ENCODE peak calls at places on chromosomes 7 and 10, in four cellular contexts. Y is nephron progenitor cell, J is choroid plexus epithelial cell, W is kidney epithelial cell. P is an unnamed sample.

GRCh38 chr7:144379791-144380384 is 23.6 kb downstream of the NOBOX start:
- DNase-seq in J (no peak), W (no peak), Y (no peak), P (no peak)

GRCh38 chr10:33862706-33863105 is 528.2 kb upstream of the NRP1 start:
- DNase-seq in W (no peak), J (no peak), Y (no peak), P (no peak)

GRCh38 chr7:78787854-78788253 is 665.6 kb downstream of the MAGI2 start:
- DNase-seq in Y (no peak), J (no peak), W (no peak), P (no peak)

GRCh38 chr10:98320476-98321202 is 52.6 kb upstream of the LOXL4 start:
- DNase-seq in Y (no peak), J (no peak), W (no peak), P (no peak)

GRCh38 chr10:77087406-77087805 is 550.2 kb downstream of the KCNMA1 start:
- DNase-seq in J (no peak), W (no peak), Y (no peak), P (no peak)

GRCh38 chr7:88217675-88218427 is 2.0 kb downstream of the SRI start:
- DNase-seq in W (no peak), Y (no peak), J (no peak), P (no peak)

GRCh38 chr10:32054087-32054486 is 2.1 kb downstream of the KIF5B start:
- DNase-seq in W (no peak), J (peak), Y (no peak), P (peak)

GRCh38 chr10:77756319-77757232 is 119.0 kb upstream of the KCNMA1 start:
- DNase-seq in Y (peak), W (no peak), J (peak), P (peak)

GRCh38 chr7:106284516-106285050 is at the start of gene NAMPT:
- DNase-seq in W (no peak), Y (peak), J (no peak), P (no peak)

GRCh38 chr7:13998866-13999265 is 9.4 kb upstream of the ETV1 start:
- DNase-seq in W (no peak), J (no peak), Y (no peak), P (no peak)

GRCh38 chr10:13717936-13718772 is 131.4 kb downstream of the PRPF18 start:
- DNase-seq in Y (no peak), J (peak), W (peak), P (peak)

GRCh38 chr7:76257973-76258372 is 44.5 kb upstream of the HSPB1 start:
- DNase-seq in J (no peak), W (no peak), Y (peak), P (no peak)

GRCh38 chr10:1939016-1939415 is 201.7 kb upstream of the ADARB2 start:
- DNase-seq in J (no peak), W (no peak), Y (no peak), P (no peak)

GRCh38 chr10:105797234-105797890 is 1156.3 kb downstream of the SORCS3 start:
- DNase-seq in Y (no peak), W (peak), J (peak), P (no peak)

GRCh38 chr10:91287912-91288311 is 67.4 kb downstream of the PCGF5 start:
- DNase-seq in Y (no peak), J (no peak), W (no peak), P (no peak)

GRCh38 chr7:28093617-28094232 is 86.9 kb downstream of the JAZF1 start:
- DNase-seq in Y (peak), W (no peak), J (peak), P (peak)

GRCh38 chr7:152462995-152463713 is 27.4 kb upstream of the KMT2C start:
- DNase-seq in W (no peak), J (peak), Y (peak), P (peak)

GRCh38 chr10:126013489-126014281 is 117.3 kb downstream of the FANK1 start:
- DNase-seq in W (peak), J (peak), Y (no peak), P (peak)

GRCh38 chr7:122802211-122802833 is 83.9 kb downstream of the CADPS2 start:
- DNase-seq in Y (no peak), J (peak), W (no peak), P (no peak)

GRCh38 chr7:18177815-18178660 is 150.4 kb upstream of the PRPS1L1 start:
- DNase-seq in J (peak), Y (no peak), W (no peak), P (peak)

GRCh38 chr7:4631664-4632171 is 50.4 kb upstream of the FOXK1 start:
- DNase-seq in W (peak), J (peak), Y (peak), P (peak)

GRCh38 chr10:119270893-119271361 is 63.6 kb downstream of the GRK5 start:
- DNase-seq in W (no peak), J (peak), Y (no peak), P (peak)

GRCh38 chr10:102627446-102628293 is 16.6 kb upstream of the TRIM8 start:
- DNase-seq in Y (peak), J (peak), W (no peak), P (peak)

GRCh38 chr7:140525741-140526140 is 46.4 kb upstream of the MKRN1 start:
- DNase-seq in J (no peak), Y (no peak), W (no peak), P (peak)

GRCh38 chr7:33039257-33039904 is 23.2 kb downstream of the NT5C3A start:
- DNase-seq in J (peak), Y (no peak), W (no peak), P (peak)

GRCh38 chr10:72186633-72187330 is 29.0 kb upstream of the ANAPC16 start:
- DNase-seq in J (peak), Y (no peak), W (no peak), P (peak)

GRCh38 chr7:47720141-47720906 is 138.4 kb upstream of the TNS3 start:
- DNase-seq in W (no peak), Y (no peak), J (peak), P (peak)

GRCh38 chr7:80842479-80842797 is 76.4 kb downstream of the SEMA3C start:
- DNase-seq in J (no peak), W (no peak), Y (no peak), P (no peak)

GRCh38 chr7:26398436-26399308 is 107.0 kb downstream of the SNX10 start:
- DNase-seq in Y (peak), J (peak), W (no peak), P (peak)

GRCh38 chr10:87878664-87879459 is 15.4 kb downstream of the PTEN start:
- DNase-seq in Y (no peak), W (no peak), J (peak), P (no peak)

GRCh38 chr10:113071446-113071845 is 121.4 kb downstream of the TCF7L2 start:
- DNase-seq in Y (no peak), W (no peak), J (no peak), P (peak)

GRCh38 chr10:46297406-46298204 is 10.8 kb downstream of the ANTXRL start:
- DNase-seq in J (no peak), Y (no peak), W (no peak), P (no peak)

GRCh38 chr7:6407434-6407833 is 40.3 kb downstream of the DAGLB start:
- DNase-seq in W (no peak), J (no peak), Y (no peak), P (no peak)

GRCh38 chr7:8176370-8177081 is 85.4 kb downstream of the ICA1 start:
- DNase-seq in J (no peak), Y (no peak), W (no peak), P (no peak)

GRCh38 chr7:140007051-140007690 is 55.6 kb downstream of the PARP12 start:
- DNase-seq in Y (no peak), W (no peak), J (no peak), P (no peak)

GRCh38 chr10:79038841-79039201 is 29.9 kb upstream of the ZMIZ1 start:
- DNase-seq in W (no peak), J (peak), Y (peak), P (no peak)

GRCh38 chr7:74174606-74175082 is 488 bp downstream of the EIF4H start:
- DNase-seq in W (no peak), J (peak), Y (peak), P (peak)
- TF ChIP-seq CTCF in W (peak), J (peak), Y (no peak), P (peak)

DNA sequence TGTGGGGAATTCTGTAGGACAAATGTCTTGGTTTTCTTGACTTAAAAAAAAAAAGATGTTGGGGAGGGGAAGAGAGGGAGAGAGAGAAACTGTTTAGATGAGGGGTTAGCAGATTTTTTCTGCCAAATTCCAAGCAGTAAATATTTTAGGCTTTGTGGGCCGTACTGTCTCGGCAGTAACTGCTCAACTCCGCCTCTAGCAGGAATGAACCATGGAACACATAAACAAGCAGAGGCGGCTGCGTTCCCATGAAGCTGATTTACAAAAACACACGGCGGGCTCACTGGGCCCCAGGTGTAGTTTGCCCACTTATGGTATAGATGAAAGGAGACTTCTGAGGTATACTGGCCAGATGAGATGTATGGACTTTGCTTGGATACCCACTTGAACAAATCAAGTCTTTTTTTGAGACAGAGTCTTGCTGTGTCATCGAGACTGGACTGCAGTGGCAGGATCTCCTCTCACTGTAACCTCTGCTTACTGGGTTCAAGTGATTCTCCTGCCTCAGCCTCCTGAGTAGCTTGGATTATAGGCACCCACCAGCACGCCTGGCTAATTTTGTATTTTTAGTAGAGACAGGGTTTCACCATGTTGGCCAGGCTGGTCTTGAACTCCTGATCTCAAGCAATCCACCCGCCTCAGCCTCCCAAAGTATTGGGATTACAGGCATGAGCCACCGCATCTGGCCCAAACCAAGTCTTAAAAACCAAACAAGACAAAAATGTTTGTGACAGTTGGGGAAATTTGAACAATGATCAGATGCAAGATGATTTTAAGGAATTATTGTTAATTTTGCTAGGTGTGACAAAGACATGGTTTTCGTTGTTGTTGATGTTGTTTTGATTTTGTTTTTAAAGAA is 9.7 kb upstream of the ADAMTS14 start:
- DNase-seq in W (no peak), J (peak), Y (no peak), P (no peak)
- TF ChIP-seq CTCF in W (no peak), J (no peak), Y (no peak), P (no peak)

DNA sequence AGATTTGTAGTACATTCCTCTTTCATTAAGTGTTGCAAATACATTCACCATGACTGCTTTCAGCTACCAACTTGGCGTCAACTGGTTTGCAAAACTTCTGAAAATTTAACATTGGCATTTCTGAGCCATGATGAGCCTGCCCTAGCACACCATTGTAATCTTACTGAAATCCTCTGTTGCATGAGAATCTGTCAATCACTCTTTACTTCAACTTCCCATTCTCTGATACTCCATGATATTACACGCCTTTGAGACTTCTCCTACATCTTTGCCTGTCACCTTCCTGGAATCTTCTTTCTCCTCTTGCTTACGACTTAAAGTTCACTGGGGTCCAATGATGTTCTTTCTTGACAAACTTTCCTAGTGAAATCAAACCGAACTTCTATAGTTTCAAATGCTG is 32.2 kb downstream of the EBLN1 start:
- DNase-seq in Y (no peak), J (peak), W (no peak), P (no peak)
- TF ChIP-seq CTCF in Y (no peak), J (no peak), W (no peak), P (no peak)

DNA sequence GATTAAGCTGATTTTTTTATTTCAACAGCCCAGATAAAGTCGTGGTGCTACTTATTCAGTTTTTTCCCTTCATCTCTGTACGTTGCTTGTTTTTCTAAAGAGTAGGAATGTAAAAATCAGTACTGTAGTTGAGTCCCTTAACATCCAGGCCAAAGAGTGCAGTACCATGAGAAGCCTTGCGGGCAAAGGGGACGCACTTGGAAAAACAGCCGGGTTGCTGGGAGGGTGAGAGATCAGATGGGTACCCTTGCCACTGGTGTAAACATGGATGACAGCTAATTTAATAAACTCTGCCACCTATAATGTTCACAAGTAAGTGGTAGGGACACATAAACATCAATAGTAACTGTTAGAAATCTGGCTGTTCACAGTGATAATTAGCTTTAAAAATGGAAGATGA is 175.9 kb downstream of the POU6F2 start:
- DNase-seq in W (no peak), J (no peak), Y (no peak), P (no peak)
- TF ChIP-seq CTCF in W (no peak), J (no peak), Y (no peak), P (no peak)

P was measured in fibroblast of the aortic adventitia.